ENCODE peak calls at places on chromosomes 6 and 20, in nine cellular contexts. One of them, this sample, is unnamed.

GRCh38 chr20:57618091-57618765 is 2.0 kb downstream of the ZBP1 start:
- DNase-seq in PC-3: peak
- DNase-seq in foreskin fibroblast: peak
- DNase-seq in fibroblast of mammary gland: no peak
- DNase-seq in psoas muscle: peak
- DNase-seq in cardiac fibroblast: no peak
- DNase-seq in GM23338: no peak
- DNase-seq in CD4-positive, CD25-positive, alpha-beta regulatory T cell: peak
- DNase-seq in CD8-positive, alpha-beta T cell: no peak
- DNase-seq in this sample: peak

GRCh38 chr6:153698637-153699036 is 340.4 kb upstream of the OPRM1 start:
- DNase-seq in GM23338: no peak
- DNase-seq in foreskin fibroblast: no peak
- DNase-seq in CD8-positive, alpha-beta T cell: no peak
- DNase-seq in fibroblast of mammary gland: no peak
- DNase-seq in cardiac fibroblast: no peak
- DNase-seq in CD4-positive, CD25-positive, alpha-beta regulatory T cell: no peak
- DNase-seq in PC-3: peak
- DNase-seq in psoas muscle: no peak
- DNase-seq in this sample: no peak

GRCh38 chr20:50798650-50799049 is 3.8 kb downstream of the BCAS4 start:
- DNase-seq in foreskin fibroblast: peak
- DNase-seq in fibroblast of mammary gland: no peak
- DNase-seq in PC-3: peak
- DNase-seq in CD8-positive, alpha-beta T cell: no peak
- DNase-seq in psoas muscle: peak
- DNase-seq in CD4-positive, CD25-positive, alpha-beta regulatory T cell: no peak
- DNase-seq in cardiac fibroblast: peak
- DNase-seq in GM23338: no peak
- DNase-seq in this sample: no peak

GRCh38 chr6:17725083-17725482 is 18.4 kb upstream of the NUP153 start:
- DNase-seq in fibroblast of mammary gland: peak
- DNase-seq in foreskin fibroblast: peak
- DNase-seq in PC-3: no peak
- DNase-seq in psoas muscle: no peak
- DNase-seq in CD8-positive, alpha-beta T cell: no peak
- DNase-seq in cardiac fibroblast: peak
- DNase-seq in GM23338: peak
- DNase-seq in CD4-positive, CD25-positive, alpha-beta regulatory T cell: no peak
- DNase-seq in this sample: peak

GRCh38 chr6:27809939-27810767 is 102.0 kb downstream of the OR2B2 start:
- DNase-seq in PC-3: peak
- DNase-seq in CD8-positive, alpha-beta T cell: peak
- DNase-seq in fibroblast of mammary gland: peak
- DNase-seq in CD4-positive, CD25-positive, alpha-beta regulatory T cell: peak
- DNase-seq in cardiac fibroblast: peak
- DNase-seq in psoas muscle: peak
- DNase-seq in foreskin fibroblast: peak
- DNase-seq in GM23338: peak
- DNase-seq in this sample: peak

GRCh38 chr6:113651120-113651519 is 206.0 kb upstream of the MARCKS start:
- DNase-seq in CD8-positive, alpha-beta T cell: no peak
- DNase-seq in fibroblast of mammary gland: no peak
- DNase-seq in CD4-positive, CD25-positive, alpha-beta regulatory T cell: no peak
- DNase-seq in PC-3: no peak
- DNase-seq in foreskin fibroblast: peak
- DNase-seq in cardiac fibroblast: no peak
- DNase-seq in GM23338: no peak
- DNase-seq in psoas muscle: no peak
- DNase-seq in this sample: no peak

GRCh38 chr6:10460096-10460495 is 45.2 kb upstream of the TFAP2A start:
- DNase-seq in foreskin fibroblast: no peak
- DNase-seq in CD4-positive, CD25-positive, alpha-beta regulatory T cell: no peak
- DNase-seq in PC-3: no peak
- DNase-seq in cardiac fibroblast: no peak
- DNase-seq in fibroblast of mammary gland: no peak
- DNase-seq in psoas muscle: no peak
- DNase-seq in CD8-positive, alpha-beta T cell: no peak
- DNase-seq in GM23338: no peak
- DNase-seq in this sample: no peak

GRCh38 chr20:7691647-7692046 is 248.6 kb downstream of the HAO1 start:
- DNase-seq in foreskin fibroblast: no peak
- DNase-seq in cardiac fibroblast: no peak
- DNase-seq in CD4-positive, CD25-positive, alpha-beta regulatory T cell: no peak
- DNase-seq in psoas muscle: no peak
- DNase-seq in CD8-positive, alpha-beta T cell: no peak
- DNase-seq in fibroblast of mammary gland: no peak
- DNase-seq in PC-3: peak
- DNase-seq in GM23338: no peak
- DNase-seq in this sample: no peak

GRCh38 chr6:127516676-127517273 is 2.4 kb downstream of the MTCL3 start:
- DNase-seq in fibroblast of mammary gland: peak
- DNase-seq in CD8-positive, alpha-beta T cell: peak
- DNase-seq in cardiac fibroblast: peak
- DNase-seq in GM23338: peak
- DNase-seq in foreskin fibroblast: peak
- DNase-seq in psoas muscle: no peak
- DNase-seq in PC-3: peak
- DNase-seq in CD4-positive, CD25-positive, alpha-beta regulatory T cell: peak
- DNase-seq in this sample: peak

GRCh38 chr20:59147197-59147596 is 16.4 kb upstream of the ZNF831 start:
- DNase-seq in CD8-positive, alpha-beta T cell: no peak
- DNase-seq in GM23338: no peak
- DNase-seq in PC-3: no peak
- DNase-seq in foreskin fibroblast: peak
- DNase-seq in CD4-positive, CD25-positive, alpha-beta regulatory T cell: peak
- DNase-seq in psoas muscle: no peak
- DNase-seq in fibroblast of mammary gland: no peak
- DNase-seq in cardiac fibroblast: no peak
- DNase-seq in this sample: no peak

GRCh38 chr6:118659513-118660217 is 8.3 kb upstream of the CEP85L start:
- DNase-seq in cardiac fibroblast: peak
- DNase-seq in PC-3: no peak
- DNase-seq in GM23338: no peak
- DNase-seq in CD4-positive, CD25-positive, alpha-beta regulatory T cell: no peak
- DNase-seq in foreskin fibroblast: peak
- DNase-seq in psoas muscle: peak
- DNase-seq in CD8-positive, alpha-beta T cell: no peak
- DNase-seq in fibroblast of mammary gland: no peak
- DNase-seq in this sample: no peak

GRCh38 chr20:55605594-55605993 is 399.7 kb downstream of the CBLN4 start:
- DNase-seq in CD8-positive, alpha-beta T cell: no peak
- DNase-seq in cardiac fibroblast: no peak
- DNase-seq in fibroblast of mammary gland: no peak
- DNase-seq in foreskin fibroblast: no peak
- DNase-seq in psoas muscle: no peak
- DNase-seq in PC-3: no peak
- DNase-seq in GM23338: no peak
- DNase-seq in CD4-positive, CD25-positive, alpha-beta regulatory T cell: no peak
- DNase-seq in this sample: no peak

GRCh38 chr20:444117-444516 is 18.2 kb downstream of the TBC1D20 start:
- DNase-seq in PC-3: no peak
- DNase-seq in foreskin fibroblast: no peak
- DNase-seq in fibroblast of mammary gland: no peak
- DNase-seq in psoas muscle: no peak
- DNase-seq in cardiac fibroblast: no peak
- DNase-seq in GM23338: no peak
- DNase-seq in CD8-positive, alpha-beta T cell: no peak
- DNase-seq in CD4-positive, CD25-positive, alpha-beta regulatory T cell: no peak
- DNase-seq in this sample: no peak

GRCh38 chr6:144305985-144306384 is 20.9 kb downstream of the UTRN start:
- DNase-seq in GM23338: no peak
- DNase-seq in fibroblast of mammary gland: peak
- DNase-seq in foreskin fibroblast: peak
- DNase-seq in cardiac fibroblast: peak
- DNase-seq in PC-3: peak
- DNase-seq in psoas muscle: no peak
- DNase-seq in CD4-positive, CD25-positive, alpha-beta regulatory T cell: no peak
- DNase-seq in CD8-positive, alpha-beta T cell: peak
- DNase-seq in this sample: no peak

GRCh38 chr6:168627798-168628551 is 187.0 kb downstream of the SMOC2 start:
- DNase-seq in PC-3: no peak
- DNase-seq in psoas muscle: no peak
- DNase-seq in CD4-positive, CD25-positive, alpha-beta regulatory T cell: no peak
- DNase-seq in foreskin fibroblast: no peak
- DNase-seq in GM23338: no peak
- DNase-seq in cardiac fibroblast: no peak
- DNase-seq in fibroblast of mammary gland: no peak
- DNase-seq in CD8-positive, alpha-beta T cell: no peak
- DNase-seq in this sample: no peak

DNA sequence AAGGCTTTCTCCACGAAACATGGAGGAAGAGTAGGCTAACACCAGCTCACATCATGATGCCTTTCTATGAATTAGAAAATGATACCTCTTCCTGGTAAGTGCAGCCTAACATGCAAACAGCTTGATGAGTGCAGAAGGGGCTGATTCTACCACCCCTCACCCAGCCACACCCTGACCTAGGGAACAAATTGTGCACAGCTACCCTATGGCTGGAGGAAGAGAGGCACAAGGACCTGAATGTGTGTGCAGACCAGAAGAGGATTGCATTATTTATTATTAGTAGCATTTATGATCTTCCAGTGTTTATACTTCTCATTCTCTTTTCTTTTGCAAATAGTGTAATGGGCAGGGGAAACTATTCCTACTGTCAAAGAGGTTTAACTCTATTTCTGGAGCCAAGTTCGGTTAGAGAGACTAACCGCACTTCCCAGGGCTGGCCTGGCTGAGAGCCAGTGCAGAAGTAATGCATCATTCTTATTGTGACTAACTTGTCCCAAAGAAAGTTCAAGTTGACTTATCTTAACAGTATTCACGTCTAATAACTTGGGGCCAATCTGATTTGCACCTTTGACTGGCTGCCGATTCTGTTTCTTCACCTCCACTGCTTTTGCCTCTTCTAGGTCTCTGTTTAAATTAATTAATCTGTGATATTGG is 237.5 kb downstream of the CD83 start:
- DNase-seq in psoas muscle: peak
- DNase-seq in GM23338: no peak
- DNase-seq in fibroblast of mammary gland: peak
- DNase-seq in foreskin fibroblast: peak
- DNase-seq in PC-3: peak
- DNase-seq in CD4-positive, CD25-positive, alpha-beta regulatory T cell: no peak
- DNase-seq in CD8-positive, alpha-beta T cell: no peak
- DNase-seq in cardiac fibroblast: peak
- DNase-seq in this sample: no peak
- H3K4me3 ChIP-seq in psoas muscle: no peak
- H3K4me3 ChIP-seq in GM23338: no peak
- H3K4me3 ChIP-seq in fibroblast of mammary gland: no peak
- H3K4me3 ChIP-seq in foreskin fibroblast: no peak
- H3K4me3 ChIP-seq in PC-3: no peak
- H3K4me3 ChIP-seq in CD4-positive, CD25-positive, alpha-beta regulatory T cell: no peak
- H3K4me3 ChIP-seq in CD8-positive, alpha-beta T cell: no peak
- H3K4me3 ChIP-seq in cardiac fibroblast: no peak
- H3K4me3 ChIP-seq in this sample: no peak

DNA sequence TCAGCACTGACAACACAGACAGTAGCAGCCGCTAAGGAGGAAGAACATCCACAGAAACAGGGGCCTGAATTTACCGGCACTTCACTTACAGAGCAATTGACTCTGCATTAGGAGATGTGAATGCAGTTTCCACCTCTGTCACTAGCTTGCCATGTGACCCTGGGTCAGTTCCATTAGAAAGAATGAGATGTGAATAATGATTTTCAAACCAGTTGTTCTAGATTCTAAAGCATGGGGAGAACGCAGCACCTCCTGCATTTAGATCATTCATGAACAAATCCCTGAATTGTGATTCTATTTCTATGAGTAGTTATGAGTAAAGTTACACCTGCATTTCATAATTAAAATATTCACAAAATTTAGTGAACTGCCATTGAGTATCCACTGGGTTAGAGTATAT is 197.3 kb upstream of the EXOC2 start:
- DNase-seq in cardiac fibroblast: no peak
- DNase-seq in CD4-positive, CD25-positive, alpha-beta regulatory T cell: no peak
- DNase-seq in PC-3: no peak
- DNase-seq in psoas muscle: no peak
- DNase-seq in GM23338: no peak
- DNase-seq in fibroblast of mammary gland: no peak
- DNase-seq in foreskin fibroblast: no peak
- DNase-seq in CD8-positive, alpha-beta T cell: no peak
- DNase-seq in this sample: no peak
- H3K4me3 ChIP-seq in cardiac fibroblast: no peak
- H3K4me3 ChIP-seq in CD4-positive, CD25-positive, alpha-beta regulatory T cell: no peak
- H3K4me3 ChIP-seq in PC-3: no peak
- H3K4me3 ChIP-seq in psoas muscle: no peak
- H3K4me3 ChIP-seq in GM23338: no peak
- H3K4me3 ChIP-seq in fibroblast of mammary gland: no peak
- H3K4me3 ChIP-seq in foreskin fibroblast: no peak
- H3K4me3 ChIP-seq in CD8-positive, alpha-beta T cell: no peak
- H3K4me3 ChIP-seq in this sample: no peak

GRCh38 chr6:13273202-13273930 is 55.0 kb downstream of the TBC1D7 start:
- DNase-seq in CD8-positive, alpha-beta T cell: no peak
- DNase-seq in fibroblast of mammary gland: no peak
- DNase-seq in CD4-positive, CD25-positive, alpha-beta regulatory T cell: no peak
- DNase-seq in psoas muscle: no peak
- DNase-seq in cardiac fibroblast: no peak
- DNase-seq in PC-3: no peak
- DNase-seq in foreskin fibroblast: peak
- DNase-seq in GM23338: no peak
- DNase-seq in this sample: no peak
- H3K4me3 ChIP-seq in CD8-positive, alpha-beta T cell: no peak
- H3K4me3 ChIP-seq in fibroblast of mammary gland: no peak
- H3K4me3 ChIP-seq in CD4-positive, CD25-positive, alpha-beta regulatory T cell: no peak
- H3K4me3 ChIP-seq in psoas muscle: no peak
- H3K4me3 ChIP-seq in cardiac fibroblast: no peak
- H3K4me3 ChIP-seq in PC-3: no peak
- H3K4me3 ChIP-seq in foreskin fibroblast: no peak
- H3K4me3 ChIP-seq in GM23338: no peak
- H3K4me3 ChIP-seq in this sample: no peak

GRCh38 chr6:24476631-24477030 is 12.7 kb downstream of the GPLD1 start:
- DNase-seq in CD4-positive, CD25-positive, alpha-beta regulatory T cell: no peak
- DNase-seq in foreskin fibroblast: no peak
- DNase-seq in cardiac fibroblast: no peak
- DNase-seq in CD8-positive, alpha-beta T cell: no peak
- DNase-seq in PC-3: no peak
- DNase-seq in GM23338: no peak
- DNase-seq in fibroblast of mammary gland: no peak
- DNase-seq in psoas muscle: no peak
- DNase-seq in this sample: no peak

GRCh38 chr6:24478903-24479302 is 10.5 kb downstream of the GPLD1 start:
- DNase-seq in cardiac fibroblast: no peak
- DNase-seq in CD4-positive, CD25-positive, alpha-beta regulatory T cell: no peak
- DNase-seq in fibroblast of mammary gland: no peak
- DNase-seq in CD8-positive, alpha-beta T cell: no peak
- DNase-seq in foreskin fibroblast: no peak
- DNase-seq in GM23338: no peak
- DNase-seq in PC-3: no peak
- DNase-seq in psoas muscle: no peak
- DNase-seq in this sample: no peak

GRCh38 chr6:24481449-24481848 is 7.9 kb downstream of the GPLD1 start:
- DNase-seq in fibroblast of mammary gland: no peak
- DNase-seq in psoas muscle: no peak
- DNase-seq in CD4-positive, CD25-positive, alpha-beta regulatory T cell: no peak
- DNase-seq in GM23338: no peak
- DNase-seq in cardiac fibroblast: no peak
- DNase-seq in PC-3: no peak
- DNase-seq in foreskin fibroblast: no peak
- DNase-seq in CD8-positive, alpha-beta T cell: no peak
- DNase-seq in this sample: no peak

GRCh38 chr6:24480705-24481104 is 8.7 kb downstream of the GPLD1 start:
- DNase-seq in foreskin fibroblast: no peak
- DNase-seq in PC-3: no peak
- DNase-seq in cardiac fibroblast: no peak
- DNase-seq in psoas muscle: no peak
- DNase-seq in GM23338: no peak
- DNase-seq in fibroblast of mammary gland: no peak
- DNase-seq in CD4-positive, CD25-positive, alpha-beta regulatory T cell: no peak
- DNase-seq in CD8-positive, alpha-beta T cell: no peak
- DNase-seq in this sample: no peak

GRCh38 chr6:24477070-24477469 is 12.3 kb downstream of the GPLD1 start:
- DNase-seq in PC-3: no peak
- DNase-seq in CD8-positive, alpha-beta T cell: no peak
- DNase-seq in foreskin fibroblast: no peak
- DNase-seq in fibroblast of mammary gland: no peak
- DNase-seq in psoas muscle: no peak
- DNase-seq in cardiac fibroblast: no peak
- DNase-seq in CD4-positive, CD25-positive, alpha-beta regulatory T cell: no peak
- DNase-seq in GM23338: no peak
- DNase-seq in this sample: no peak
- H3K4me3 ChIP-seq in PC-3: no peak
- H3K4me3 ChIP-seq in CD8-positive, alpha-beta T cell: no peak
- H3K4me3 ChIP-seq in foreskin fibroblast: no peak
- H3K4me3 ChIP-seq in fibroblast of mammary gland: no peak
- H3K4me3 ChIP-seq in psoas muscle: no peak
- H3K4me3 ChIP-seq in cardiac fibroblast: no peak
- H3K4me3 ChIP-seq in CD4-positive, CD25-positive, alpha-beta regulatory T cell: no peak
- H3K4me3 ChIP-seq in GM23338: no peak
- H3K4me3 ChIP-seq in this sample: no peak

This sample was measured in H7.